ENCODE peak calls at places on chromosomes 13 and 19, in six cellular contexts. T, X, B, H, A and V are unnamed samples.

GRCh38 chr13:22848539-22849052 is 332.2 kb upstream of the SGCG start:
- DNase-seq in T (no peak), X (no peak), B (peak), H (no peak), A (no peak), V (no peak)

GRCh38 chr13:33322474-33322827 is 36.9 kb upstream of the STARD13 start:
- DNase-seq in T (no peak), X (no peak), B (no peak), H (peak), A (no peak), V (no peak)

GRCh38 chr19:30175987-30176386 is 196.2 kb upstream of the ZNF536 start:
- DNase-seq in T (no peak), X (no peak), B (no peak), H (no peak), A (no peak), V (no peak)

GRCh38 chr19:1575323-1576241 is 7.5 kb upstream of the MEX3D start:
- DNase-seq in T (no peak), X (no peak), B (no peak), H (no peak), A (no peak), V (no peak)

GRCh38 chr19:5993516-5994406 is 15.8 kb upstream of the RANBP3 start:
- DNase-seq in T (no peak), X (no peak), B (no peak), H (no peak), A (peak), V (no peak)

GRCh38 chr19:2084993-2085720 is 11.0 kb downstream of the MOB3A start:
- DNase-seq in T (no peak), X (peak), B (peak), H (no peak), A (peak), V (peak)

GRCh38 chr13:62320129-62320724 is 904.6 kb upstream of the PCDH20 start:
- DNase-seq in T (peak), X (no peak), B (no peak), H (no peak), A (no peak), V (no peak)

GRCh38 chr13:31200636-31200970 is 828 bp downstream of the B3GLCT start:
- DNase-seq in T (peak), X (peak), B (peak), H (no peak), A (peak), V (peak)

GRCh38 chr19:8238251-8238650 is 29.1 kb downstream of the CERS4 start:
- DNase-seq in T (no peak), X (no peak), B (no peak), H (no peak), A (no peak), V (peak)

GRCh38 chr13:41413907-41414306 is 43.4 kb upstream of the RGCC start:
- DNase-seq in T (no peak), X (no peak), B (no peak), H (no peak), A (no peak), V (no peak)

GRCh38 chr13:97544041-97544765 is 110.2 kb downstream of the RAP2A start:
- DNase-seq in T (no peak), X (no peak), B (no peak), H (no peak), A (no peak), V (no peak)

GRCh38 chr19:38298841-38299680 is 5.0 kb upstream of the C19orf33 start:
- DNase-seq in T (no peak), X (no peak), B (no peak), H (no peak), A (no peak), V (no peak)

GRCh38 chr13:107799001-107799400 is 416.3 kb downstream of the LIG4 start:
- DNase-seq in T (no peak), X (no peak), B (no peak), H (peak), A (no peak), V (no peak)

GRCh38 chr19:54469496-54469934 is 3.6 kb downstream of the CDC42EP5 start:
- DNase-seq in T (no peak), X (no peak), B (no peak), H (no peak), A (peak), V (peak)

GRCh38 chr19:11208526-11209471 is 11.5 kb upstream of the KANK2 start:
- DNase-seq in T (no peak), X (no peak), B (no peak), H (no peak), A (no peak), V (no peak)

GRCh38 chr13:23212621-23213020 is 31.8 kb downstream of the SGCG start:
- DNase-seq in T (no peak), X (no peak), B (no peak), H (no peak), A (no peak), V (no peak)